ENCODE peak calls at places on chromosomes 1 and 21, in seven cellular contexts. M, T, A, C, P, K and N are unnamed samples.

GRCh38 chr1:216183007-216183406 is 240.2 kb downstream of the USH2A start:
- DNase-seq in M (no peak), T (no peak), A (peak), C (no peak), P (no peak), K (no peak), N (no peak)

GRCh38 chr1:165056914-165057313 is 299.6 kb downstream of the LMX1A start:
- DNase-seq in M (no peak), T (no peak), A (no peak), C (no peak), P (no peak), K (no peak), N (no peak)

GRCh38 chr1:44854985-44855384 is 11.9 kb upstream of the PTCH2 start:
- DNase-seq in M (no peak), T (no peak), A (no peak), C (no peak), P (no peak), K (no peak), N (no peak)

GRCh38 chr1:66354311-66354922 is 179.5 kb upstream of the SGIP1 start:
- DNase-seq in M (no peak), T (no peak), A (peak), C (no peak), P (no peak), K (no peak), N (no peak)

GRCh38 chr21:46150073-46150472 is 5.3 kb downstream of the FTCD start:
- DNase-seq in M (no peak), T (peak), A (no peak), C (no peak), P (peak), K (no peak), N (no peak)

GRCh38 chr21:44930543-44930981 is 9.3 kb upstream of the SLX9 start:
- DNase-seq in M (no peak), T (no peak), A (peak), C (no peak), P (peak), K (no peak), N (no peak)

GRCh38 chr1:110040548-110040947 is 6.1 kb downstream of the STRIP1 start:
- DNase-seq in M (no peak), T (no peak), A (no peak), C (no peak), P (no peak), K (no peak), N (no peak)

GRCh38 chr1:7629465-7630195 is 141.5 kb upstream of the VAMP3 start:
- DNase-seq in M (no peak), T (no peak), A (no peak), C (no peak), P (no peak), K (no peak), N (no peak)

GRCh38 chr1:246827396-246827795 is 103.2 kb downstream of the SCCPDH start:
- DNase-seq in M (no peak), T (no peak), A (no peak), C (no peak), P (no peak), K (no peak), N (no peak)

GRCh38 chr1:29180497-29181412 is 945 bp downstream of the SRSF4 start:
- DNase-seq in M (no peak), T (no peak), A (no peak), C (no peak), P (no peak), K (no peak), N (no peak)

GRCh38 chr1:166088572-166088955 is 78.2 kb downstream of the FAM78B start:
- DNase-seq in M (no peak), T (no peak), A (no peak), C (no peak), P (no peak), K (no peak), N (no peak)

GRCh38 chr1:109643385-109644230 is 12.3 kb upstream of the GSTM4 start:
- DNase-seq in M (peak), T (peak), A (peak), C (peak), P (peak), K (peak), N (peak)

GRCh38 chr1:219774386-219774785 is 154.0 kb downstream of the SLC30A10 start:
- DNase-seq in M (no peak), T (no peak), A (no peak), C (no peak), P (no peak), K (no peak), N (no peak)

GRCh38 chr1:9263276-9263855 is 28.8 kb downstream of the H6PD start:
- DNase-seq in M (no peak), T (no peak), A (no peak), C (no peak), P (no peak), K (no peak), N (no peak)

GRCh38 chr1:20276428-20276827 is 14.2 kb upstream of the VWA5B1 start:
- DNase-seq in M (no peak), T (no peak), A (no peak), C (no peak), P (no peak), K (no peak), N (no peak)

GRCh38 chr1:85585845-85586244 is 5.3 kb downstream of the CCN1 start:
- DNase-seq in M (no peak), T (no peak), A (peak), C (no peak), P (no peak), K (no peak), N (no peak)

GRCh38 chr1:23224721-23225648 is 7.7 kb upstream of the HTR1D start:
- DNase-seq in M (no peak), T (no peak), A (peak), C (no peak), P (no peak), K (no peak), N (no peak)

GRCh38 chr1:110390692-110391232 is at the start of gene SLC16A4:
- DNase-seq in M (no peak), T (no peak), A (peak), C (no peak), P (no peak), K (no peak), N (peak)

GRCh38 chr21:16742116-16742515 is 770.7 kb upstream of the CXADR start:
- DNase-seq in M (no peak), T (no peak), A (no peak), C (no peak), P (no peak), K (no peak), N (no peak)

GRCh38 chr1:12123172-12123571 is 43.6 kb upstream of the TNFRSF1B start:
- DNase-seq in M (no peak), T (no peak), A (no peak), C (no peak), P (no peak), K (no peak), N (no peak)

GRCh38 chr1:223244366-223245103 is 101.5 kb upstream of the TLR5 start:
- DNase-seq in M (no peak), T (peak), A (peak), C (no peak), P (peak), K (no peak), N (no peak)

GRCh38 chr1:200154069-200154767 is 126.7 kb downstream of the NR5A2 start:
- DNase-seq in M (no peak), T (no peak), A (no peak), C (no peak), P (peak), K (no peak), N (no peak)

GRCh38 chr1:26472901-26473845 is 933 bp downstream of the HMGN2 start:
- DNase-seq in M (peak), T (peak), A (peak), C (peak), P (peak), K (peak), N (peak)

GRCh38 chr1:26471201-26471497 is 1.1 kb upstream of the HMGN2 start:
- DNase-seq in M (no peak), T (no peak), A (peak), C (no peak), P (no peak), K (no peak), N (no peak)

GRCh38 chr1:26469558-26469957 is 2.7 kb upstream of the HMGN2 start:
- DNase-seq in M (no peak), T (no peak), A (no peak), C (no peak), P (no peak), K (no peak), N (no peak)

GRCh38 chr1:26472330-26472900 is at the start of gene HMGN2:
- DNase-seq in M (peak), T (peak), A (peak), C (peak), P (peak), K (peak), N (peak)

DNA sequence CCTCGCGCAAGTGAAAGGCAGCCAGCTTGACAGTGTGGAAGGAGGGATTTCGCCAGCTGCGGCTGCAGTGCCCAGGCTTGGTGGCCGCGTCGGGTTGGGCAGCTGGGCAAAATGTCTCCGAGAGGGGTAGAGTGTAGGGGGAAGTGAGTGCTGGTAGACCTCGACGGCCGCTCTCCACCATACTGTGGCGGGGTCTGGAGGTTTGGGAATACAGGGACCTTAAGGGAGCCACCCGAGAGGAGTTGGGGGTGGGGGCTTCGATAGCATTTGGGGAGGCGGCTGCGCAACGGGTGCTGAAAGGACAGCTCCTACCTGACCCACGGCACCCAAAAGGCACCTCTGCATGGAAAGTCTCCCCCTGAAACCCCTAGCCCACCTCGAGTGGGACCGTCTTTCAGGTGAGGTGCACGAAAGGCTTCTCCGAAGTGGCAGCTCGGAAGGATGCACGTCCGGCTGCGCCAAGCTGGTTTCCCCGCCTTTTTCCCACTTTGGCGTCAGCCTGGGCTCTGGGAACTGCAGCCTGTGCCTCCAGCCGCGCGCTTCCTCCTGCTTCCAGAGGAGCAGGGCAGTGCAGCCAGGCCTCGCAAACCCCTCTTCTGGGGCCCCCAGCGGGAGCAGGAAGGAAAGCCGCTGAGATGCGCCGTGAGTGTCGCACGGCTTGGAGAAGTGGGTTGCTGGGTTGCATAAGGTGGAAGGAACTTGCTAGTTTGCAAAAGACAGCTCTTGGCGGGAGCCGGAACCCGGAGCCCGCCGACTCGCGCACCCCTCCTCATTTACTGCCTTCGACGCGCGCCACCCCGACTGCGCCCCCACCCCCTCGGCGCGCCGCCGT is 526 bp upstream of the HMGN2 start:
- DNase-seq in M (peak), T (peak), A (peak), C (peak), P (no peak), K (peak), N (peak)
- TF ChIP-seq CTCF in M (no peak), T (no peak), A (no peak), C (no peak), P (no peak), K (no peak), N (peak)

DNA sequence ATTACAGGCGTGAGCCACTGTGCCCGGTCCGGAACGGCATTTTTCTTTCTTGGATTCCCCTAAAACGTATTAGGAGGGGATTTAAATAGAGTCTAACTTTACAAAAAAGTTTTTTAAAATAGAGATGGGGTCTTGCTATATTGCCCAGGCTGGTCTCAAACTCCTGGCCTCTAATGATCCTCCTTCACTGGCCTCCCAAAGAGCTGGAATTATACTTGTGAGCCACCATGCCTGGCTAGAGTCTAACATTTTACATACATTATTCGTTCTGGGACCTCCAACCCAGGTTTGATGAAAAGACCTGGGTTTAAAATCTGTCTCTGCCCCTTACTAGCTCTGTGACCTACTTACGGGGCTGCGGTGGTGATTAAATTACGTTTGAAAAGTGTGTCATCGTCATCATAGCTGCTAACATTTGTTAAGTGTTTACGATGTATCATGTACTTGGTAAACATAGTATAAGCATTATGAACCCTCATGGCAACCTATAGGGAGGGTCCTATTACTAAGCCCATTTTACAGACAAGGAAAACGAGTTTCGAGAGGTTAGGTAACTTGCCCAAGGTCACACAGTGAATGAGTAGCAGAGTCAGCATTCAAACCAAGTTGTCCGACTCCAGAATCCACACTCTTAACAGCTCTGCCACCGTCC is 24.5 kb downstream of the PLEKHM2 start:
- DNase-seq in M (no peak), T (no peak), A (no peak), C (no peak), P (no peak), K (no peak), N (no peak)
- TF ChIP-seq CTCF in M (no peak), T (no peak), A (no peak), C (no peak), P (no peak), K (no peak), N (no peak)

DNA sequence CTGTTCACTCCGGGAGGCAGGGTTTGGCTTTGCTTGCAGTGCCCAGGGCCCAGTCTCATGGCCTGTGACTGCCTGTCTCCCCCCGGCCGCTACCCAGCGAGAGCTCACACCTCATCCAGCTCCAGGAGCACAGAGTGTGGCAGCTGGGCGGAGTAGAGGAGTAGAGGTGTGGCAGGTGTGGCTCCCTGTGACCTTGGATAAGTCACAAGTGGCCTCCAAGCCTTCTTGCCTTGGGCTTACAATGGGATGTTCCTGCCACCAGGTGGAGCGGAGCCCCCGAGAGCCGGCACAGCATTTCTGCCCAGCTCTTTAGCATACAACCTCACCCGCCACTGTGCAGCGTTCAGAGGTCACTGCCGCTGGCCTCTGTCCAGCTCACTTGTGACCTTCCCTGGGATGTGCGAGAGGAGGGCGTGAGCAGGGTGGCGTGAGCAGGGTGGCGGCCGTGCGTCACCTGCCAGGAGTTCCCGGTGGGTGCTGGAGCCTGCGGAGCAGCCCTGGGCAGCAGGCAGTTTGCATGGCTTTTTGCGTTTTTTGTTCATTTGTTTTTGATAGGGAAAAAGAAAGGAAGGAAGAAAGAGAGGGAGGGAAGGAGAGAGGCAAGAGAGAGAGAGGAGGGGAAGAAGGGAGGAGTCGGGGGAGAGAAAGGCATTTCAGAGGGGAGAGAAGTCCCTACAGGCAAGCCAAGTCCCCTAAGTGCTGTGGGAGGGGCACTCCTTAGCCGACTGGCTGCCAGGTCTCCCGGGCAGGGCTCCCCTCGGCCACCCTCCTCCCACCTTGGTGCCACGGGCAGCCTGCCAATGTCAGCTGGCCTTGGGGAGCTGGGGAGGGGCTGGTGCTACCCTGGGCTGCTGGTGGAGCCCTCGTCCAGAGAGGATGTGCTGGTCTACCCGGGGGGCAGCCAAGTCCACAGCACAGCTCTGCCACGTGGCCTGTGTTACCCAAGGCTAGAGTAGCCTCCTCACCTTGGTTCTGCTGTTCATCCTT is 42.6 kb downstream of the CRYAA start:
- DNase-seq in M (peak), T (peak), A (no peak), C (peak), P (no peak), K (peak), N (peak)
- TF ChIP-seq CTCF in M (peak), T (no peak), A (peak), C (no peak), P (no peak), K (peak), N (peak)

GRCh38 chr1:153929981-153930948 is 7.5 kb upstream of the GATAD2B start:
- DNase-seq in M (no peak), T (peak), A (no peak), C (no peak), P (no peak), K (no peak), N (no peak)
- TF ChIP-seq CTCF in M (no peak), T (no peak), A (no peak), C (no peak), P (no peak), K (peak), N (peak)

DNA sequence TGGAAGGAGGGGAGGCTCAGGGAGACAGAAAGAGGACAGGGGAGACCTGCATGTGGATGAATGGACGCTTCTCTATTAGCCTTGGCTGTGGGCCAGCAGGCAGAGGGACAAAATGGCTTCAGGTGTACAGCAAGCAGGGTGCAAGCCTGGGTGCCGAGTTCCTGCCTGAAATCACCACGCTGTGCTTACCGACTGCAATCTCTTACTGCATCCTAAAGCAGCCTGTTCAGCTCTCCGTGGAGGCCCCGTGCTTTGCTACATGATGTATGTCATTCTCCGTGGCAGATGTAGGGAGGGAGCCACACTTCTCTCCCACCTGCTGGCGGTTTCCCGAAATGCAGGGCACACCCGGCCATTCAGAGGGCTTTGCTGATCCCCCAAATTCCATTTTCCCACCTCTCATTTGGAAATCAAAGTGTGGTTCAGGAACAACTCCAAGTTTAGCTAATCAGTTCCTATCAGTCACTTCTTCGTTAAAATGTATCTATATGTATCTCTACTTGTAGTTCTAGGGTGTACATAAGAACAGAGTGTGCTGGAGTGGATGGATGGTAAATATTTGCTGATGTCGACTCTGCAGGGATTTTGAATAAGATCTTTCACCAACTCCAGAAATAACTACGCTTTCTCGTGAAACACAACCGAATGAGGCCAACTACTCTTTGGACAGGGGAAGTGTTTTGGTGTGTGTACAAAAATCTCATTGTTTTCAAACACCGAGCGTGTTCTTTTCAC is 122.3 kb upstream of the BACE2 start:
- DNase-seq in M (peak), T (no peak), A (no peak), C (peak), P (no peak), K (no peak), N (peak)
- TF ChIP-seq CTCF in M (peak), T (no peak), A (no peak), C (no peak), P (no peak), K (peak), N (peak)

DNA sequence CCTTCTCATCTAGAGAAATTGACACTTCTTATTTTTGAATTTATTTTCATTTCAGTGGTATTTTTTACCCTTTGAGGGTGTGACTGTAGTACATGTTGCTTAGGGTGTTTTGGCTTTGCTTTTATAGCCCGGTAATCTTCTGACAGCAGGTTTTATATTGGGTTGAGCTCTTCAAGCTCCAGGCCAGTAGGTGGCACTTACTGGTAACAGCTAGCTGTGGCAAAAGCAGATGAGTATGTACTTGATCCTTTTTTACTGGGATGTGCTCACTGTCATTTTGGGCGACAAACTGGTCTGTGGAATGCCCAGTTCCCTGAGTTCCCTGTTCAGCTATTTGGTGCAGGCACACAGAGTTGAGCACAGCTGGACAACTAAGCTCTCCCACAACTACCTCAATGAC is 916.2 kb upstream of the B3GALT2 start:
- DNase-seq in M (no peak), T (no peak), A (peak), C (no peak), P (no peak), K (no peak), N (no peak)
- TF ChIP-seq CTCF in M (no peak), T (no peak), A (peak), C (no peak), P (peak), K (peak), N (no peak)

GRCh38 chr1:10836726-10837125 is 40.3 kb upstream of the CASZ1 start:
- DNase-seq in M (no peak), T (no peak), A (no peak), C (no peak), P (no peak), K (no peak), N (no peak)
- TF ChIP-seq CTCF in M (no peak), T (no peak), A (no peak), C (no peak), P (no peak), K (no peak), N (no peak)

DNA sequence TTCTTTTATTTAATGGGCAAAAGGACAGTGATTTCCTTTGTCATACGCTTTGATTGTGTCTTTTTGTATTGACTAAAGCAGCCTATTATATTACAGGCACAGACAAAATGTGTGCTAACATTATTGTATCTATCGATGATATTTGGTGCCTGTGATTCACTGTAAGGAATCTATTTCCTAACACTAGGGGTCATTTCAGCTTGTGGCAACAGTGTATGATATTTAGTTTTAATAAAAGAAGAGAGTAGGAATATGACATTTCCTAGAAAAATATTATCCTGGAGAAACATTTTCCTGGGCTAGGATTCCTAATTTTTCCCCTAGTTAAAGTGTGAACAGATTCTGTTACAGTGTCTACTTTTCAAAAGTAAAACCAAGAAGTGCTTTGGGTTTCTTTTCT is 42.8 kb downstream of the TYW3 start:
- DNase-seq in M (no peak), T (no peak), A (no peak), C (no peak), P (no peak), K (no peak), N (no peak)
- TF ChIP-seq CTCF in M (no peak), T (no peak), A (no peak), C (no peak), P (no peak), K (no peak), N (no peak)